ENCODE peak calls at places on chromosomes 13 and 19, in ten cellular contexts. M is kidney epithelial cell; T is tibial nerve; W is brain microvascular endothelial cell; I is pancreas; G is astrocyte; P is heart right ventricle; S is transverse colon; U is CD4-positive, alpha-beta T cell; O is dorsolateral prefrontal cortex. B is an unnamed sample.
A peak's percentile ranks its signal among the peaks of the same experiment; 100 is the strongest.

GRCh38 chr19:7370546-7370945 is 21.8 kb downstream of the ARHGEF18 start:
- DNase-seq in T (no peak), G (no peak), W (no peak), O (no peak), U (no peak), M (no peak), S (no peak), I (no peak), P (no peak), B (no peak)

GRCh38 chr13:77693449-77693940 is 4.0 kb upstream of the SLAIN1 start:
- DNase-seq in W (no peak), I (no peak), M (no peak), O (no peak), G (no peak), T (no peak), S (no peak), P (no peak), U (no peak), B (no peak)

GRCh38 chr19:34363094-34363493 is 1.9 kb upstream of the GPI start:
- DNase-seq in W (no peak), U (no peak), M (no peak), P (no peak), G (no peak), S (no peak), T (no peak), I (no peak), O (no peak), B (no peak)

GRCh38 chr19:18940791-18941627 is at the start of gene HOMER3:
- DNase-seq in S (peak; percentile 85), W (peak; percentile 29), U (peak; percentile 84), P (peak; percentile 88), I (peak; percentile 89), O (peak; percentile 62), G (no peak), M (no peak), T (peak; percentile 81), B (no peak)

GRCh38 chr19:42284641-42285341 is 15.7 kb downstream of the CIC start:
- DNase-seq in S (no peak), P (no peak), M (no peak), W (no peak), I (peak; percentile 82), T (no peak), U (no peak), O (no peak), G (no peak), B (no peak)

GRCh38 chr19:3369337-3370213 is 3.2 kb downstream of the NFIC start:
- DNase-seq in O (no peak), I (peak; percentile 82), P (peak; percentile 72), S (peak; percentile 63), M (no peak), G (no peak), W (no peak), T (no peak), U (no peak), B (peak; percentile 54)

GRCh38 chr13:59391696-59392095 is 772.0 kb downstream of the DIAPH3 start:
- DNase-seq in U (no peak), M (no peak), P (no peak), T (peak; percentile 75), S (peak; percentile 49), G (peak; percentile 36), W (peak; percentile 77), I (no peak), O (no peak), B (peak; percentile 38)

GRCh38 chr19:47644743-47645499 is 36.0 kb downstream of the BICRA start:
- DNase-seq in T (no peak), M (peak; percentile 50), P (no peak), U (no peak), O (no peak), I (no peak), W (no peak), G (peak; percentile 31), S (no peak), B (no peak)

GRCh38 chr13:21833921-21834320 is 163.0 kb downstream of the FGF9 start:
- DNase-seq in U (no peak), O (no peak), I (no peak), T (no peak), P (no peak), S (no peak), M (no peak), W (no peak), G (no peak), B (no peak)

GRCh38 chr13:99834246-99834645 is 137.3 kb downstream of the ZIC5 start:
- DNase-seq in M (no peak), S (no peak), W (no peak), U (no peak), I (no peak), O (no peak), T (no peak), G (no peak), P (no peak), B (no peak)

GRCh38 chr19:55305983-55306562 is 19.1 kb downstream of the TMEM150B start:
- DNase-seq in M (no peak), G (no peak), O (no peak), P (no peak), U (no peak), T (no peak), S (no peak), W (no peak), I (no peak), B (no peak)

GRCh38 chr19:46639356-46640061 is 3.5 kb upstream of the GNG8 start:
- DNase-seq in O (no peak), P (peak; percentile 64), G (peak; percentile 24), T (no peak), I (peak; percentile 62), U (no peak), W (no peak), S (peak; percentile 48), M (no peak), B (no peak)
- H3K27me3 ChIP-seq in O (no peaks in the 10 kb centered on the region), P (peaks cover 5% of the 10 kb centered on the region), G (peaks cover 7% of the 10 kb centered on the region), T (no peaks in the 10 kb centered on the region), I (peaks cover 10% of the 10 kb centered on the region), U (no peaks in the 10 kb centered on the region), W (peaks cover 7% of the 10 kb centered on the region), S (peaks cover 54% of the 10 kb centered on the region), M (peaks cover 51% of the 10 kb centered on the region), B (peaks cover 66% of the 10 kb centered on the region)

GRCh38 chr19:38951187-38951586 is 20.4 kb downstream of the MRPS12 start:
- DNase-seq in M (no peak), O (no peak), W (no peak), G (no peak), I (no peak), U (no peak), S (no peak), T (no peak), P (no peak), B (no peak)

GRCh38 chr19:38956264-38956663 is 19.3 kb downstream of the FBXO17 start:
- DNase-seq in S (no peak), G (no peak), M (no peak), T (no peak), U (no peak), W (no peak), I (no peak), O (no peak), P (no peak), B (no peak)

GRCh38 chr19:38949580-38950367 is 19.0 kb downstream of the MRPS12 start:
- DNase-seq in O (peak; percentile 86), G (peak; percentile 62), P (peak; percentile 88), I (peak; percentile 92), S (peak; percentile 76), U (peak; percentile 83), M (peak; percentile 37), W (peak; percentile 92), T (peak; percentile 62), B (peak; percentile 16)

GRCh38 chr19:38953677-38954076 is 21.9 kb downstream of the FBXO17 start:
- DNase-seq in I (no peak), M (no peak), T (no peak), G (no peak), S (no peak), W (no peak), O (no peak), P (no peak), U (no peak), B (no peak)

DNA sequence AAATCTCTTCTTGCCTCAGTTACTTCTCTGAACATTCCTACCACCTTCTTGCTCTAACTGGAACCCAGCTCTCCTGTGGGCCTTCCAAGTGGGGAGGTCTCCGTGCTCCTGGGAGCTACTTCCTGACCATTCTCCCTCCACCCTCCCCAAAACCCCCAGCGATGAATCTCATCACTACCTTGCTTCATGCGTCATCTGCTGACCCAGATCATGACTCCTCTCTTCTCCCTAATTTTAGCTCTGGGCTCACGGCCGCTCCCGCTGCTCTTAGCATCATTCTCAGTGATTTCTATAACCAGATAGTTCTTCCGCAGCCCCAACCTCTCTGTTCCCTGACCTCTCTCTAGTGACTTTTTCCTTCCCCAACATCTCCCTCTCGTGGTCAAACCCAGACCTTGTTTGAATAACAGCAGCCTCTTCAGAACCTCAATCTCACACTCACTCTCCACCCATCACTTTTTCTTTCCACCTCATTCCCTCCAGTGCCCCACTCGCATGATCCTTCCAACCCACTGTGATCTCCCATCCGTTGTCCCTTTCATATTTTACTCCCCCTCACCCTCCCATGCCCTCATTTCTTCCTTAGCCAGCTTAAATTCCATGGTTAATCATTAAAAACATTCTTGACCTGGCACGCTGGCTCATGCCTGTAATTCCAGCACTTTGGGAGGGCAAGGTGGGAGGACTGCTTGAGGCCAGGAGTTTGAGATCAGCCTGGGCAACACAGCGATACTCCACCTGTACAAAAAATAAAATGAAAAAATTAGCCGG is 21.8 kb downstream of the MRPS12 start:
- DNase-seq in U (no peak), I (no peak), M (peak; percentile 68), T (no peak), O (no peak), S (peak; percentile 26), P (no peak), G (no peak), W (no peak), B (peak; percentile 13)
- TF ChIP-seq CTCF in U (peak; percentile 42), I (no peak), M (peak; percentile 67), T (peak; percentile 23), O (peak; percentile 53), S (peak; percentile 59), P (peak; percentile 30), G (peak; percentile 36), W (peak; percentile 57), B (peak; percentile 39)

DNA sequence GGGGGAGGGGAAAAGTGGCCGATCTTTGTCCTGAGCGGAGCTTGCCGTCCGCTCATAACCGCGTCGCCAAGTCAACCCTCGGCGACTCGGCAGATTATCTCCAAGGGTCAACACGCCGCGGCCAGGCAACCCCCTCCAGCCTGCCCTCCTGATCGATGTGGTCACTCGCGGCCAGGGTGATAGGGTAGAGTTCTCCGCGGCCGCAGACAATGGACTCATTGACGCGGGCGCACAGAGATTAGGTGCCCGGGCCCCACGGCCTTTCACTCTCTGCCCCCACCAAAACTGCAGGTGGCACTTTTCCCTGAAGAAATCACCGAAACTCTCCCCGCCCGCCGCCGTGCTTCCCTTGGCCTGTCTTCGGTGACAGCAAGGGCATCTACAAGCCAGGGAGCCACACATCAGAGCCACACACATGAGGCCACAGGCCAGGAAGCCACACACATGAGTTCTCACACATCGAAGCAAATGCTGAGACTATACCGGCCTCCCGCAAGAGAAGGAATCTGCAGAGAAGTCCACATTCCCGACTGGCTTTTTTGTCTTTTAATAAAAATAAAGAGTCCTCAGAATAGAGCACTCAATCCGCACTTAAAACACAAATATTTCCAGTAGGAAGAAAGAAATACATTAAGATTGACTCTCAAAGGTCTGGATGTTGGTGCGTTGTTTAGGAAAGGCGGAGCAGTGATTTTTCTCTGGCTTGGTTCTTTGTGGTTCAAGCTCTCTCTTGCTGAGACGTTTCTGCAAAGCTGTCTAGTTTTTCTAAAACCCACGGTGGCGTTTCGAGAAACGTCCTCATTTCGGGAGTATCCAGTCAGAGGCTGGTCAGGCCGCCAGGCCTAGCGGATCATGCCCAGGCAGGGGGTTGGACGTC is 1.5 kb upstream of the PDX1 start:
- DNase-seq in T (no peak), O (no peak), P (no peak), M (no peak), S (no peak), G (no peak), I (peak; percentile 80), U (no peak), W (no peak), B (no peak)
- H3K27me3 ChIP-seq in T (no peaks in the 10 kb centered on the region), O (peaks cover 100% of the 10 kb centered on the region), P (peaks cover 100% of the 10 kb centered on the region), M (peaks cover 70% of the 10 kb centered on the region), S (peaks cover 100% of the 10 kb centered on the region), G (peaks cover 80% of the 10 kb centered on the region), I (no peaks in the 10 kb centered on the region), U (peaks cover 90% of the 10 kb centered on the region), W (peaks cover 81% of the 10 kb centered on the region), B (peaks cover 90% of the 10 kb centered on the region)

GRCh38 chr19:49614096-49614857 is 23.3 kb downstream of the PRR12 start:
- DNase-seq in O (no peak), U (no peak), T (no peak), S (no peak), I (no peak), W (peak; percentile 85), M (peak; percentile 55), P (no peak), G (peak; percentile 83), B (no peak)
- TF ChIP-seq CTCF in O (no peak), U (no peak), T (no peak), S (no peak), I (no peak), W (peak; percentile 64), M (no peak), P (no peak), G (no peak), B (peak; percentile 48)

B was measured in foreskin keratinocyte.